ENCODE peak calls at places on chromosome 20, in ten cellular contexts. A, T, Q, B, X, R, S, K, P and N are unnamed samples.

GRCh38 chr20:23027721-23028120 is 7.4 kb upstream of the SSTR4 start:
- DNase-seq in A (no peak), T (no peak), Q (no peak), B (no peak), X (no peak), R (no peak), S (no peak), K (no peak), P (no peak), N (no peak)

GRCh38 chr20:12207875-12208274 is 290.2 kb downstream of the BTBD3 start:
- DNase-seq in A (no peak), T (no peak), Q (no peak), B (peak; percentile 18), X (no peak), R (peak; percentile 41), S (no peak), K (no peak), P (no peak), N (peak; percentile 42)

GRCh38 chr20:23265226-23265625 is 85.4 kb upstream of the NXT1 start:
- DNase-seq in A (no peak), T (no peak), Q (no peak), B (peak; percentile 30), X (no peak), R (peak; percentile 41), S (no peak), K (no peak), P (no peak), N (no peak)

GRCh38 chr20:9215539-9215938 is 146.7 kb downstream of the PLCB4 start:
- DNase-seq in A (no peak), T (no peak), Q (no peak), B (no peak), X (no peak), R (no peak), S (no peak), K (no peak), P (no peak), N (no peak)

GRCh38 chr20:8385247-8385646 is 253.2 kb downstream of the PLCB1 start:
- DNase-seq in A (no peak), T (no peak), Q (no peak), B (peak; percentile 44), X (peak; percentile 20), R (peak; percentile 65), S (no peak), K (no peak), P (peak; percentile 34), N (no peak)

GRCh38 chr20:46898433-46898832 is 3.8 kb downstream of the EYA2 start:
- DNase-seq in A (no peak), T (no peak), Q (no peak), B (no peak), X (no peak), R (no peak), S (no peak), K (no peak), P (no peak), N (no peak)

GRCh38 chr20:52083627-52084232 is 107.8 kb downstream of the ZFP64 start:
- DNase-seq in A (no peak), T (peak; percentile 36), Q (no peak), B (peak; percentile 52), X (no peak), R (peak; percentile 75), S (peak; percentile 16), K (peak; percentile 44), P (no peak), N (peak; percentile 80)

GRCh38 chr20:33933469-33933909 is 60.2 kb upstream of the RALY start:
- DNase-seq in A (peak; percentile 23), T (peak; percentile 62), Q (peak; percentile 33), B (no peak), X (peak; percentile 46), R (peak; percentile 55), S (peak; percentile 34), K (peak; percentile 53), P (peak; percentile 45), N (peak; percentile 89)

GRCh38 chr20:5524886-5525285 is 208.1 kb upstream of the PROKR2 start:
- DNase-seq in A (no peak), T (no peak), Q (no peak), B (no peak), X (no peak), R (no peak), S (no peak), K (no peak), P (no peak), N (no peak)

GRCh38 chr20:23147964-23148720 is 62.0 kb upstream of the CD93 start:
- DNase-seq in A (no peak), T (peak; percentile 61), Q (peak; percentile 14), B (peak; percentile 81), X (no peak), R (peak; percentile 90), S (no peak), K (peak; percentile 41), P (peak; percentile 79), N (peak; percentile 64)

GRCh38 chr20:20365593-20365992 is 2.3 kb upstream of the INSM1 start:
- DNase-seq in A (no peak), T (no peak), Q (no peak), B (no peak), X (no peak), R (no peak), S (no peak), K (no peak), P (no peak), N (no peak)

GRCh38 chr20:57930328-57930727 is 220.5 kb upstream of the PMEPA1 start:
- DNase-seq in A (no peak), T (no peak), Q (no peak), B (no peak), X (no peak), R (no peak), S (no peak), K (no peak), P (no peak), N (no peak)

GRCh38 chr20:50646483-50646996 is 44.8 kb downstream of the RIPOR3 start:
- DNase-seq in A (no peak), T (no peak), Q (no peak), B (peak; percentile 40), X (no peak), R (peak; percentile 86), S (no peak), K (no peak), P (no peak), N (no peak)